ENCODE peak calls at places on chromosome 18, in seven cellular contexts. B is fibroblast of mammary gland, J is cardiac muscle cell, R is epithelial cell of esophagus, I is cardiac fibroblast, H is NB4, W is left ventricle myocardium inferior. M is an unnamed sample.

GRCh38 chr18:59067873-59068272 is 71.8 kb upstream of the SEC11C start:
- DNase-seq in B (peak; percentile 43), J (peak; percentile 54), R (peak; percentile 47), I (peak; percentile 55), H (peak; percentile 16), W (no peak), M (peak; percentile 26)

GRCh38 chr18:23356915-23357421 is 96.1 kb upstream of the RIOK3 start:
- DNase-seq in B (peak; percentile 42), J (peak; percentile 82), R (peak; percentile 35), I (peak; percentile 58), H (peak; percentile 23), W (no peak), M (peak; percentile 92)

GRCh38 chr18:28114472-28114871 is 62.5 kb downstream of the CDH2 start:
- DNase-seq in B (peak; percentile 83), J (peak; percentile 54), R (peak; percentile 78), I (peak; percentile 89), H (no peak), W (no peak), M (peak; percentile 70)

GRCh38 chr18:42258301-42258965 is 303.4 kb downstream of the PIK3C3 start:
- DNase-seq in B (no peak), J (no peak), R (no peak), I (no peak), H (no peak), W (no peak), M (no peak)

GRCh38 chr18:78557371-78557770 is 422.2 kb upstream of the SALL3 start:
- DNase-seq in B (no peak), J (no peak), R (no peak), I (no peak), H (no peak), W (no peak), M (no peak)

GRCh38 chr18:3612315-3612714 is 162.3 kb downstream of the TGIF1 start:
- DNase-seq in B (peak; percentile 42), J (no peak), R (no peak), I (no peak), H (no peak), W (no peak), M (no peak)

GRCh38 chr18:59139291-59139614 is 431 bp upstream of the SEC11C start:
- DNase-seq in B (peak; percentile 83), J (peak; percentile 87), R (peak; percentile 90), I (peak; percentile 92), H (peak; percentile 87), W (peak; percentile 85), M (peak; percentile 78)

GRCh38 chr18:57737661-57738060 is 65.5 kb downstream of the ATP8B1 start:
- DNase-seq in B (peak; percentile 99), J (peak; percentile 98), R (peak; percentile 98), I (peak; percentile 97), H (peak; percentile 96), W (peak; percentile 49), M (peak; percentile 97)

GRCh38 chr18:22831441-22831904 is 101.7 kb upstream of the RBBP8 start:
- DNase-seq in B (peak; percentile 86), J (peak; percentile 83), R (peak; percentile 90), I (peak; percentile 92), H (peak; percentile 97), W (no peak), M (peak; percentile 84)

GRCh38 chr18:36203360-36203895 is 16.1 kb downstream of the MOCOS start:
- DNase-seq in B (no peak), J (no peak), R (no peak), I (no peak), H (no peak), W (no peak), M (no peak)

GRCh38 chr18:60020107-60020925 is 120.5 kb downstream of the PMAIP1 start:
- DNase-seq in B (peak; percentile 16), J (no peak), R (no peak), I (no peak), H (no peak), W (no peak), M (no peak)

GRCh38 chr18:44969214-44969842 is 288.6 kb downstream of the SETBP1 start:
- DNase-seq in B (peak; percentile 4), J (peak; percentile 19), R (no peak), I (no peak), H (no peak), W (no peak), M (peak; percentile 45)

GRCh38 chr18:8610442-8610801 is 1.2 kb downstream of the RAB12 start:
- DNase-seq in B (peak; percentile 45), J (peak; percentile 35), R (no peak), I (peak; percentile 45), H (peak; percentile 40), W (no peak), M (peak; percentile 22)

GRCh38 chr18:48798334-48799197 is 152.2 kb downstream of the SMAD7 start:
- DNase-seq in B (no peak), J (no peak), R (no peak), I (no peak), H (no peak), W (peak; percentile 55), M (no peak)

GRCh38 chr18:75203456-75204261 is 5.3 kb downstream of the PTGR3 start:
- DNase-seq in B (no peak), J (peak; percentile 21), R (peak; percentile 29), I (no peak), H (no peak), W (no peak), M (peak; percentile 55)

GRCh38 chr18:9741461-9741820 is 33.3 kb downstream of the RAB31 start:
- DNase-seq in B (no peak), J (no peak), R (no peak), I (no peak), H (no peak), W (no peak), M (no peak)

GRCh38 chr18:36809590-36810381 is 19.0 kb downstream of the TPGS2 start:
- DNase-seq in B (peak; percentile 74), J (peak; percentile 82), R (peak; percentile 72), I (peak; percentile 76), H (peak; percentile 72), W (no peak), M (peak; percentile 78)

GRCh38 chr18:3538456-3538855 is 88.5 kb downstream of the TGIF1 start:
- DNase-seq in B (peak; percentile 40), J (peak; percentile 23), R (no peak), I (no peak), H (no peak), W (no peak), M (peak; percentile 78)

GRCh38 chr18:9578306-9578705 is 36.1 kb downstream of the PPP4R1 start:
- DNase-seq in B (peak; percentile 31), J (peak; percentile 14), R (peak; percentile 62), I (peak; percentile 31), H (no peak), W (no peak), M (peak; percentile 21)

GRCh38 chr18:9334351-9335254 is at the start of gene TWSG1:
- DNase-seq in B (peak; percentile 89), J (peak; percentile 98), R (peak; percentile 94), I (peak; percentile 96), H (peak; percentile 96), W (peak; percentile 95), M (peak; percentile 92)

GRCh38 chr18:67957684-67958083 is 441.2 kb upstream of the DSEL start:
- DNase-seq in B (no peak), J (no peak), R (no peak), I (no peak), H (no peak), W (no peak), M (no peak)

GRCh38 chr18:76496200-76496890 is 1.3 kb upstream of the ZNF516 start:
- DNase-seq in B (peak; percentile 83), J (peak; percentile 92), R (peak; percentile 66), I (peak; percentile 57), H (peak; percentile 89), W (peak; percentile 67), M (peak; percentile 82)

GRCh38 chr18:5040476-5040875 is 156.6 kb downstream of the AKAIN1 start:
- DNase-seq in B (no peak), J (no peak), R (no peak), I (no peak), H (no peak), W (no peak), M (no peak)

GRCh38 chr18:24364177-24364576 is 33.4 kb downstream of the OSBPL1A start:
- DNase-seq in B (no peak), J (no peak), R (no peak), I (no peak), H (no peak), W (no peak), M (no peak)
- H3K4me3 ChIP-seq in B (no peak overlapping the region), J (no peak overlapping the region), R (no peak overlapping the region), I (no peak overlapping the region), H (no peak overlapping the region), W (no peak overlapping the region), M (no peak overlapping the region)

GRCh38 chr18:2351126-2351850 is 220.0 kb downstream of the METTL4 start:
- DNase-seq in B (no peak), J (no peak), R (no peak), I (no peak), H (no peak), W (no peak), M (no peak)
- H3K4me3 ChIP-seq in B (no peak overlapping the region), J (no peak overlapping the region), R (peak overlapping the region; percentile 2), I (no peak overlapping the region), H (no peak overlapping the region), W (no peak overlapping the region), M (no peak overlapping the region)

DNA sequence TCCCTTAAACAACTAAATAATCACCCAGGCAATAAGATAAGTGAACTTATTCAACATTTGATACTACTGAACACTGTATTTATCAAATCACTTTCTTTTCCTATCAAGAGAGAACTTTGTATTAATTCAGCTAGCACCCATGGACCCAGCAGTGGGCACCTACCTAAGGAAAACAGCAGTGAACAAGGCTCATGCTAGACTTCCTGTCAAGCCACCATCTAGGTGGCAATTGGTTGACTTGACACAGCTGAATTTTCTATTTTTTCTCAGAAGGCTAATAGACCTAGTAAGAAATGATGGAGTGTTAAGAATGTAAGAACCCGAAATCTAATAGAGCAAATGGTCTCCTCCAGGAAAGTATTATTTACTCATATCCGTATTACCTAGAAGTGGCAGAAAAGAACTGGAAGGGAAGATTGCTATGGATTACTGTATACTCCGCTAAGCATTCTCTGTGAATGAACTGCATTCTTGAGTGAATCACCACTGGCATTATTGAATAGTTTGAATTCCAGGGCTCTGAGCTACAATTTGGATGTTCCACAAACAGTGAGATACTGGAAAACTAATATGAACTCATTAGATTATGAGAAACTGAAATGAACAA is 988.2 kb upstream of the CDH2 start:
- DNase-seq in B (peak; percentile 86), J (peak; percentile 89), R (peak; percentile 81), I (peak; percentile 97), H (no peak), W (no peak), M (peak; percentile 92)
- H3K4me3 ChIP-seq in B (no peak overlapping the region), J (no peak overlapping the region), R (no peak overlapping the region), I (no peak overlapping the region), H (no peak overlapping the region), W (no peak overlapping the region), M (no peak overlapping the region)

DNA sequence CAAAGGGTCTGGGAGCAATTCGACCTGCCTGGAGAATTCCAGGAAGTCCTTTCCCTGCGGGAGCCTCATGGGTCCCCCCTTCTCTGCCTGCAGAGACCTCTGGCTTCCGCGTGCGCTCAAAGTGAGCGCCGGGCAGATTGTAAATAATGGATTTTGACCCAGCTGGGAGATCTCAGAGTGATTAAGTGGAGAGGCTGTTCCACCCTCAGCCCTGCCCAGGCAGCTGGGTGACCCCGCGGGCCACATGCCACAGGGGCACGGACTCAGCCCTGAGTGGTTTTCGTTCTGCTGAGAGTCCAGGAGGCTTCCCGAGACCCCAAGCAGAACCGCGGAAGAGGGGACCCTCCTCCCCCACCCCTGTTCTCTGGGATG is 1.2 kb downstream of the KCNG2 start:
- DNase-seq in B (no peak), J (peak; percentile 21), R (no peak), I (peak; percentile 41), H (no peak), W (no peak), M (no peak)
- H3K4me3 ChIP-seq in B (no peak overlapping the region), J (peak overlapping the region; percentile 33), R (no peak overlapping the region), I (peak overlapping the region; percentile 58), H (no peak overlapping the region), W (peak overlapping the region; percentile 57), M (no peak overlapping the region)

GRCh38 chr18:63317982-63318881 is 1.3 kb downstream of the BCL2 start:
- DNase-seq in B (no peak), J (no peak), R (peak; percentile 26), I (no peak), H (peak; percentile 89), W (peak; percentile 47), M (no peak)
- H3K4me3 ChIP-seq in B (peak overlapping the region; percentile 79), J (peak overlapping the region; percentile 54), R (no peak overlapping the region), I (peak overlapping the region; percentile 53), H (peak overlapping the region; percentile 99), W (peak overlapping the region; percentile 73), M (peak overlapping the region; percentile 74)

M was measured in fibroblast of the aortic adventitia.